ENCODE peak calls at places on chromosomes 6 and 20, in ten cellular contexts. One of them, this sample, is unnamed.

GRCh38 chr6:45472383-45472782 is 94.6 kb upstream of the SUPT3H start:
- DNase-seq in adrenal gland: no peak
- DNase-seq in activated effector memory CD4-positive, alpha-beta T cell treated with Interleukin-2 at 50 U/mL for 16 hours: no peak
- DNase-seq in RPMI8226: no peak
- DNase-seq in stimulated activated CD4-positive, alpha-beta T cell treated with anti-CD3 and anti-CD28 coated beads, Interleukin-15, amount 100 ng/mL, for 1 hour: no peak
- DNase-seq in sciatic nerve: peak
- DNase-seq in HT-29: no peak
- DNase-seq in right cardiac atrium: peak
- DNase-seq in cardiac muscle cell: peak
- DNase-seq in pons: peak
- DNase-seq in this sample: peak

GRCh38 chr6:42896178-42896719 is 16.8 kb downstream of the RPL7L1 start:
- DNase-seq in activated effector memory CD4-positive, alpha-beta T cell treated with Interleukin-2 at 50 U/mL for 16 hours: no peak
- DNase-seq in sciatic nerve: no peak
- DNase-seq in cardiac muscle cell: no peak
- DNase-seq in RPMI8226: no peak
- DNase-seq in pons: no peak
- DNase-seq in stimulated activated CD4-positive, alpha-beta T cell treated with anti-CD3 and anti-CD28 coated beads, Interleukin-15, amount 100 ng/mL, for 1 hour: no peak
- DNase-seq in HT-29: no peak
- DNase-seq in right cardiac atrium: no peak
- DNase-seq in adrenal gland: no peak
- DNase-seq in this sample: no peak

GRCh38 chr20:37515876-37516275 is 5.2 kb upstream of the NNAT start:
- DNase-seq in cardiac muscle cell: no peak
- DNase-seq in right cardiac atrium: no peak
- DNase-seq in HT-29: no peak
- DNase-seq in RPMI8226: no peak
- DNase-seq in activated effector memory CD4-positive, alpha-beta T cell treated with Interleukin-2 at 50 U/mL for 16 hours: no peak
- DNase-seq in adrenal gland: no peak
- DNase-seq in sciatic nerve: no peak
- DNase-seq in stimulated activated CD4-positive, alpha-beta T cell treated with anti-CD3 and anti-CD28 coated beads, Interleukin-15, amount 100 ng/mL, for 1 hour: no peak
- DNase-seq in pons: no peak
- DNase-seq in this sample: no peak

GRCh38 chr6:133645000-133645619 is 243.8 kb upstream of the TCF21 start:
- DNase-seq in cardiac muscle cell: peak
- DNase-seq in sciatic nerve: no peak
- DNase-seq in stimulated activated CD4-positive, alpha-beta T cell treated with anti-CD3 and anti-CD28 coated beads, Interleukin-15, amount 100 ng/mL, for 1 hour: no peak
- DNase-seq in HT-29: peak
- DNase-seq in adrenal gland: peak
- DNase-seq in right cardiac atrium: no peak
- DNase-seq in activated effector memory CD4-positive, alpha-beta T cell treated with Interleukin-2 at 50 U/mL for 16 hours: no peak
- DNase-seq in pons: no peak
- DNase-seq in RPMI8226: no peak
- DNase-seq in this sample: peak

GRCh38 chr6:148440877-148441453 is 98.3 kb downstream of the SASH1 start:
- DNase-seq in HT-29: peak
- DNase-seq in activated effector memory CD4-positive, alpha-beta T cell treated with Interleukin-2 at 50 U/mL for 16 hours: no peak
- DNase-seq in stimulated activated CD4-positive, alpha-beta T cell treated with anti-CD3 and anti-CD28 coated beads, Interleukin-15, amount 100 ng/mL, for 1 hour: no peak
- DNase-seq in adrenal gland: peak
- DNase-seq in cardiac muscle cell: peak
- DNase-seq in sciatic nerve: peak
- DNase-seq in RPMI8226: peak
- DNase-seq in pons: peak
- DNase-seq in right cardiac atrium: peak
- DNase-seq in this sample: peak

GRCh38 chr6:158313989-158314388 is 1.7 kb downstream of the TULP4 start:
- DNase-seq in activated effector memory CD4-positive, alpha-beta T cell treated with Interleukin-2 at 50 U/mL for 16 hours: no peak
- DNase-seq in stimulated activated CD4-positive, alpha-beta T cell treated with anti-CD3 and anti-CD28 coated beads, Interleukin-15, amount 100 ng/mL, for 1 hour: no peak
- DNase-seq in right cardiac atrium: no peak
- DNase-seq in adrenal gland: peak
- DNase-seq in cardiac muscle cell: no peak
- DNase-seq in pons: no peak
- DNase-seq in RPMI8226: no peak
- DNase-seq in HT-29: no peak
- DNase-seq in sciatic nerve: no peak
- DNase-seq in this sample: no peak

GRCh38 chr20:45408646-45409213 is 641 bp downstream of the DBNDD2 start:
- DNase-seq in sciatic nerve: no peak
- DNase-seq in adrenal gland: no peak
- DNase-seq in HT-29: no peak
- DNase-seq in cardiac muscle cell: no peak
- DNase-seq in activated effector memory CD4-positive, alpha-beta T cell treated with Interleukin-2 at 50 U/mL for 16 hours: no peak
- DNase-seq in stimulated activated CD4-positive, alpha-beta T cell treated with anti-CD3 and anti-CD28 coated beads, Interleukin-15, amount 100 ng/mL, for 1 hour: no peak
- DNase-seq in right cardiac atrium: no peak
- DNase-seq in RPMI8226: no peak
- DNase-seq in pons: peak
- DNase-seq in this sample: no peak

GRCh38 chr6:169266746-169267629 is 13.3 kb upstream of the THBS2 start:
- DNase-seq in pons: no peak
- DNase-seq in adrenal gland: no peak
- DNase-seq in HT-29: no peak
- DNase-seq in cardiac muscle cell: no peak
- DNase-seq in right cardiac atrium: no peak
- DNase-seq in sciatic nerve: no peak
- DNase-seq in RPMI8226: no peak
- DNase-seq in stimulated activated CD4-positive, alpha-beta T cell treated with anti-CD3 and anti-CD28 coated beads, Interleukin-15, amount 100 ng/mL, for 1 hour: no peak
- DNase-seq in activated effector memory CD4-positive, alpha-beta T cell treated with Interleukin-2 at 50 U/mL for 16 hours: no peak
- DNase-seq in this sample: no peak

GRCh38 chr6:13384966-13385365 is 56.6 kb upstream of the TBC1D7 start:
- DNase-seq in right cardiac atrium: no peak
- DNase-seq in activated effector memory CD4-positive, alpha-beta T cell treated with Interleukin-2 at 50 U/mL for 16 hours: no peak
- DNase-seq in RPMI8226: no peak
- DNase-seq in adrenal gland: no peak
- DNase-seq in sciatic nerve: no peak
- DNase-seq in stimulated activated CD4-positive, alpha-beta T cell treated with anti-CD3 and anti-CD28 coated beads, Interleukin-15, amount 100 ng/mL, for 1 hour: no peak
- DNase-seq in HT-29: no peak
- DNase-seq in cardiac muscle cell: no peak
- DNase-seq in pons: no peak
- DNase-seq in this sample: no peak

GRCh38 chr6:159086033-159086618 is 41.3 kb upstream of the TAGAP start:
- DNase-seq in RPMI8226: no peak
- DNase-seq in sciatic nerve: no peak
- DNase-seq in stimulated activated CD4-positive, alpha-beta T cell treated with anti-CD3 and anti-CD28 coated beads, Interleukin-15, amount 100 ng/mL, for 1 hour: no peak
- DNase-seq in activated effector memory CD4-positive, alpha-beta T cell treated with Interleukin-2 at 50 U/mL for 16 hours: no peak
- DNase-seq in cardiac muscle cell: no peak
- DNase-seq in pons: no peak
- DNase-seq in HT-29: no peak
- DNase-seq in adrenal gland: no peak
- DNase-seq in right cardiac atrium: no peak
- DNase-seq in this sample: no peak

GRCh38 chr6:2209226-2209809 is 36.1 kb downstream of the GMDS start:
- DNase-seq in cardiac muscle cell: peak
- DNase-seq in RPMI8226: peak
- DNase-seq in pons: no peak
- DNase-seq in adrenal gland: no peak
- DNase-seq in HT-29: peak
- DNase-seq in right cardiac atrium: no peak
- DNase-seq in sciatic nerve: no peak
- DNase-seq in stimulated activated CD4-positive, alpha-beta T cell treated with anti-CD3 and anti-CD28 coated beads, Interleukin-15, amount 100 ng/mL, for 1 hour: no peak
- DNase-seq in activated effector memory CD4-positive, alpha-beta T cell treated with Interleukin-2 at 50 U/mL for 16 hours: no peak
- DNase-seq in this sample: no peak

GRCh38 chr6:15389759-15390723 is 144.2 kb downstream of the JARID2 start:
- DNase-seq in sciatic nerve: no peak
- DNase-seq in cardiac muscle cell: peak
- DNase-seq in RPMI8226: peak
- DNase-seq in right cardiac atrium: peak
- DNase-seq in HT-29: peak
- DNase-seq in stimulated activated CD4-positive, alpha-beta T cell treated with anti-CD3 and anti-CD28 coated beads, Interleukin-15, amount 100 ng/mL, for 1 hour: no peak
- DNase-seq in activated effector memory CD4-positive, alpha-beta T cell treated with Interleukin-2 at 50 U/mL for 16 hours: no peak
- DNase-seq in adrenal gland: no peak
- DNase-seq in pons: peak
- DNase-seq in this sample: no peak

GRCh38 chr6:38131527-38131965 is 312.0 kb downstream of the ZFAND3 start:
- DNase-seq in adrenal gland: no peak
- DNase-seq in sciatic nerve: no peak
- DNase-seq in RPMI8226: no peak
- DNase-seq in right cardiac atrium: no peak
- DNase-seq in activated effector memory CD4-positive, alpha-beta T cell treated with Interleukin-2 at 50 U/mL for 16 hours: no peak
- DNase-seq in pons: no peak
- DNase-seq in cardiac muscle cell: peak
- DNase-seq in HT-29: no peak
- DNase-seq in stimulated activated CD4-positive, alpha-beta T cell treated with anti-CD3 and anti-CD28 coated beads, Interleukin-15, amount 100 ng/mL, for 1 hour: no peak
- DNase-seq in this sample: no peak

GRCh38 chr20:38127011-38127621 is 38.0 kb downstream of the TGM2 start:
- DNase-seq in sciatic nerve: peak
- DNase-seq in stimulated activated CD4-positive, alpha-beta T cell treated with anti-CD3 and anti-CD28 coated beads, Interleukin-15, amount 100 ng/mL, for 1 hour: no peak
- DNase-seq in RPMI8226: no peak
- DNase-seq in pons: no peak
- DNase-seq in HT-29: peak
- DNase-seq in activated effector memory CD4-positive, alpha-beta T cell treated with Interleukin-2 at 50 U/mL for 16 hours: no peak
- DNase-seq in adrenal gland: peak
- DNase-seq in right cardiac atrium: peak
- DNase-seq in cardiac muscle cell: peak
- DNase-seq in this sample: no peak

GRCh38 chr20:11170565-11170964 is 496.8 kb upstream of the JAG1 start:
- DNase-seq in right cardiac atrium: no peak
- DNase-seq in HT-29: no peak
- DNase-seq in stimulated activated CD4-positive, alpha-beta T cell treated with anti-CD3 and anti-CD28 coated beads, Interleukin-15, amount 100 ng/mL, for 1 hour: no peak
- DNase-seq in activated effector memory CD4-positive, alpha-beta T cell treated with Interleukin-2 at 50 U/mL for 16 hours: no peak
- DNase-seq in RPMI8226: no peak
- DNase-seq in adrenal gland: no peak
- DNase-seq in cardiac muscle cell: peak
- DNase-seq in pons: no peak
- DNase-seq in sciatic nerve: no peak
- DNase-seq in this sample: no peak

GRCh38 chr6:170092826-170093225 is 198.1 kb downstream of the DLL1 start:
- DNase-seq in cardiac muscle cell: no peak
- DNase-seq in adrenal gland: no peak
- DNase-seq in stimulated activated CD4-positive, alpha-beta T cell treated with anti-CD3 and anti-CD28 coated beads, Interleukin-15, amount 100 ng/mL, for 1 hour: no peak
- DNase-seq in right cardiac atrium: peak
- DNase-seq in activated effector memory CD4-positive, alpha-beta T cell treated with Interleukin-2 at 50 U/mL for 16 hours: no peak
- DNase-seq in HT-29: no peak
- DNase-seq in sciatic nerve: peak
- DNase-seq in RPMI8226: no peak
- DNase-seq in pons: no peak
- DNase-seq in this sample: no peak

GRCh38 chr6:27026361-27026760 is 221.1 kb upstream of the PRSS16 start:
- DNase-seq in HT-29: no peak
- DNase-seq in cardiac muscle cell: no peak
- DNase-seq in pons: no peak
- DNase-seq in right cardiac atrium: no peak
- DNase-seq in activated effector memory CD4-positive, alpha-beta T cell treated with Interleukin-2 at 50 U/mL for 16 hours: no peak
- DNase-seq in adrenal gland: no peak
- DNase-seq in stimulated activated CD4-positive, alpha-beta T cell treated with anti-CD3 and anti-CD28 coated beads, Interleukin-15, amount 100 ng/mL, for 1 hour: no peak
- DNase-seq in sciatic nerve: no peak
- DNase-seq in RPMI8226: no peak
- DNase-seq in this sample: no peak

GRCh38 chr6:144158133-144158532 is 7.8 kb downstream of the STX11 start:
- DNase-seq in adrenal gland: peak
- DNase-seq in activated effector memory CD4-positive, alpha-beta T cell treated with Interleukin-2 at 50 U/mL for 16 hours: no peak
- DNase-seq in cardiac muscle cell: peak
- DNase-seq in RPMI8226: no peak
- DNase-seq in HT-29: no peak
- DNase-seq in right cardiac atrium: peak
- DNase-seq in pons: no peak
- DNase-seq in sciatic nerve: no peak
- DNase-seq in stimulated activated CD4-positive, alpha-beta T cell treated with anti-CD3 and anti-CD28 coated beads, Interleukin-15, amount 100 ng/mL, for 1 hour: no peak
- DNase-seq in this sample: peak

GRCh38 chr20:19419420-19419819 is 207.0 kb downstream of the SLC24A3 start:
- DNase-seq in right cardiac atrium: no peak
- DNase-seq in activated effector memory CD4-positive, alpha-beta T cell treated with Interleukin-2 at 50 U/mL for 16 hours: no peak
- DNase-seq in adrenal gland: no peak
- DNase-seq in sciatic nerve: no peak
- DNase-seq in RPMI8226: no peak
- DNase-seq in cardiac muscle cell: no peak
- DNase-seq in stimulated activated CD4-positive, alpha-beta T cell treated with anti-CD3 and anti-CD28 coated beads, Interleukin-15, amount 100 ng/mL, for 1 hour: no peak
- DNase-seq in pons: no peak
- DNase-seq in HT-29: no peak
- DNase-seq in this sample: no peak

GRCh38 chr20:51446656-51447055 is 95.9 kb downstream of the NFATC2 start:
- DNase-seq in HT-29: peak
- DNase-seq in activated effector memory CD4-positive, alpha-beta T cell treated with Interleukin-2 at 50 U/mL for 16 hours: no peak
- DNase-seq in sciatic nerve: no peak
- DNase-seq in pons: no peak
- DNase-seq in right cardiac atrium: no peak
- DNase-seq in cardiac muscle cell: peak
- DNase-seq in RPMI8226: no peak
- DNase-seq in stimulated activated CD4-positive, alpha-beta T cell treated with anti-CD3 and anti-CD28 coated beads, Interleukin-15, amount 100 ng/mL, for 1 hour: no peak
- DNase-seq in adrenal gland: peak
- DNase-seq in this sample: peak

GRCh38 chr20:46635514-46636091 is 15.7 kb downstream of the SLC13A3 start:
- DNase-seq in adrenal gland: no peak
- DNase-seq in right cardiac atrium: no peak
- DNase-seq in sciatic nerve: no peak
- DNase-seq in pons: no peak
- DNase-seq in RPMI8226: no peak
- DNase-seq in cardiac muscle cell: peak
- DNase-seq in stimulated activated CD4-positive, alpha-beta T cell treated with anti-CD3 and anti-CD28 coated beads, Interleukin-15, amount 100 ng/mL, for 1 hour: no peak
- DNase-seq in HT-29: no peak
- DNase-seq in activated effector memory CD4-positive, alpha-beta T cell treated with Interleukin-2 at 50 U/mL for 16 hours: no peak
- DNase-seq in this sample: no peak

GRCh38 chr20:50772418-50773185 is 22.3 kb upstream of the BCAS4 start:
- DNase-seq in RPMI8226: no peak
- DNase-seq in activated effector memory CD4-positive, alpha-beta T cell treated with Interleukin-2 at 50 U/mL for 16 hours: no peak
- DNase-seq in adrenal gland: no peak
- DNase-seq in HT-29: no peak
- DNase-seq in sciatic nerve: no peak
- DNase-seq in cardiac muscle cell: no peak
- DNase-seq in right cardiac atrium: no peak
- DNase-seq in stimulated activated CD4-positive, alpha-beta T cell treated with anti-CD3 and anti-CD28 coated beads, Interleukin-15, amount 100 ng/mL, for 1 hour: no peak
- DNase-seq in pons: no peak
- DNase-seq in this sample: no peak

GRCh38 chr6:53673138-53673801 is 7.7 kb upstream of the KLHL31 start:
- DNase-seq in sciatic nerve: no peak
- DNase-seq in HT-29: peak
- DNase-seq in RPMI8226: peak
- DNase-seq in stimulated activated CD4-positive, alpha-beta T cell treated with anti-CD3 and anti-CD28 coated beads, Interleukin-15, amount 100 ng/mL, for 1 hour: no peak
- DNase-seq in activated effector memory CD4-positive, alpha-beta T cell treated with Interleukin-2 at 50 U/mL for 16 hours: no peak
- DNase-seq in adrenal gland: peak
- DNase-seq in pons: no peak
- DNase-seq in cardiac muscle cell: peak
- DNase-seq in right cardiac atrium: no peak
- DNase-seq in this sample: no peak

GRCh38 chr20:10402938-10403593 is 31.0 kb downstream of the MKKS start:
- DNase-seq in right cardiac atrium: no peak
- DNase-seq in stimulated activated CD4-positive, alpha-beta T cell treated with anti-CD3 and anti-CD28 coated beads, Interleukin-15, amount 100 ng/mL, for 1 hour: no peak
- DNase-seq in cardiac muscle cell: no peak
- DNase-seq in HT-29: no peak
- DNase-seq in sciatic nerve: no peak
- DNase-seq in activated effector memory CD4-positive, alpha-beta T cell treated with Interleukin-2 at 50 U/mL for 16 hours: no peak
- DNase-seq in adrenal gland: no peak
- DNase-seq in pons: no peak
- DNase-seq in RPMI8226: no peak
- DNase-seq in this sample: no peak

GRCh38 chr6:143197377-143197776 is 136.7 kb downstream of the AIG1 start:
- DNase-seq in adrenal gland: no peak
- DNase-seq in right cardiac atrium: no peak
- DNase-seq in RPMI8226: no peak
- DNase-seq in cardiac muscle cell: peak
- DNase-seq in sciatic nerve: no peak
- DNase-seq in HT-29: no peak
- DNase-seq in stimulated activated CD4-positive, alpha-beta T cell treated with anti-CD3 and anti-CD28 coated beads, Interleukin-15, amount 100 ng/mL, for 1 hour: no peak
- DNase-seq in pons: no peak
- DNase-seq in activated effector memory CD4-positive, alpha-beta T cell treated with Interleukin-2 at 50 U/mL for 16 hours: no peak
- DNase-seq in this sample: no peak

GRCh38 chr20:3473324-3473723 is 2.5 kb downstream of the ATRN start:
- DNase-seq in right cardiac atrium: no peak
- DNase-seq in adrenal gland: no peak
- DNase-seq in cardiac muscle cell: no peak
- DNase-seq in stimulated activated CD4-positive, alpha-beta T cell treated with anti-CD3 and anti-CD28 coated beads, Interleukin-15, amount 100 ng/mL, for 1 hour: no peak
- DNase-seq in RPMI8226: no peak
- DNase-seq in sciatic nerve: no peak
- DNase-seq in HT-29: no peak
- DNase-seq in activated effector memory CD4-positive, alpha-beta T cell treated with Interleukin-2 at 50 U/mL for 16 hours: no peak
- DNase-seq in pons: no peak
- DNase-seq in this sample: no peak

GRCh38 chr20:8972963-8973362 is 95.9 kb upstream of the PLCB4 start:
- DNase-seq in cardiac muscle cell: no peak
- DNase-seq in stimulated activated CD4-positive, alpha-beta T cell treated with anti-CD3 and anti-CD28 coated beads, Interleukin-15, amount 100 ng/mL, for 1 hour: no peak
- DNase-seq in HT-29: no peak
- DNase-seq in RPMI8226: no peak
- DNase-seq in adrenal gland: no peak
- DNase-seq in pons: no peak
- DNase-seq in activated effector memory CD4-positive, alpha-beta T cell treated with Interleukin-2 at 50 U/mL for 16 hours: no peak
- DNase-seq in sciatic nerve: no peak
- DNase-seq in right cardiac atrium: no peak
- DNase-seq in this sample: no peak

GRCh38 chr20:33772439-33772838 is 38.7 kb upstream of the CHMP4B start:
- DNase-seq in cardiac muscle cell: no peak
- DNase-seq in sciatic nerve: no peak
- DNase-seq in stimulated activated CD4-positive, alpha-beta T cell treated with anti-CD3 and anti-CD28 coated beads, Interleukin-15, amount 100 ng/mL, for 1 hour: no peak
- DNase-seq in activated effector memory CD4-positive, alpha-beta T cell treated with Interleukin-2 at 50 U/mL for 16 hours: no peak
- DNase-seq in pons: no peak
- DNase-seq in adrenal gland: no peak
- DNase-seq in HT-29: no peak
- DNase-seq in right cardiac atrium: no peak
- DNase-seq in RPMI8226: no peak
- DNase-seq in this sample: no peak

This sample was measured in ovary.